ENCODE peak calls at places on chromosomes 16 and 17, in four cellular contexts. One of them, this sample, is unnamed.

GRCh38 chr17:9080296-9080914 is 59.1 kb downstream of the NTN1 start:
- DNase-seq in hepatocyte: no peak
- DNase-seq in OCI-LY7: no peak
- DNase-seq in sigmoid colon: no peak
- DNase-seq in this sample: no peak

GRCh38 chr17:73901661-73902415 is 257.6 kb upstream of the SDK2 start:
- DNase-seq in sigmoid colon: no peak
- DNase-seq in OCI-LY7: peak; percentile 25
- DNase-seq in hepatocyte: peak; percentile 50
- DNase-seq in this sample: no peak

GRCh38 chr16:11047057-11047456 is 102.7 kb downstream of the CLEC16A start:
- DNase-seq in hepatocyte: peak; percentile 31
- DNase-seq in sigmoid colon: peak; percentile 57
- DNase-seq in OCI-LY7: no peak
- DNase-seq in this sample: peak; percentile 59

GRCh38 chr16:89829630-89830437 is 1.6 kb downstream of the SPIRE2 start:
- DNase-seq in hepatocyte: no peak
- DNase-seq in OCI-LY7: no peak
- DNase-seq in sigmoid colon: no peak
- DNase-seq in this sample: no peak

GRCh38 chr17:65657251-65657828 is 95.9 kb upstream of the AXIN2 start:
- DNase-seq in sigmoid colon: no peak
- DNase-seq in hepatocyte: no peak
- DNase-seq in OCI-LY7: no peak
- DNase-seq in this sample: no peak

GRCh38 chr17:3888343-3889171 is 4.3 kb downstream of the CAMKK1 start:
- DNase-seq in OCI-LY7: no peak
- DNase-seq in hepatocyte: peak; percentile 72
- DNase-seq in sigmoid colon: peak; percentile 97
- DNase-seq in this sample: peak; percentile 90

GRCh38 chr17:82231562-82232321 is 2.9 kb downstream of the SLC16A3 start:
- DNase-seq in sigmoid colon: peak; percentile 93
- DNase-seq in OCI-LY7: no peak
- DNase-seq in hepatocyte: peak; percentile 88
- DNase-seq in this sample: peak; percentile 81

GRCh38 chr17:79843475-79843916 is 4.3 kb upstream of the CBX4 start:
- DNase-seq in OCI-LY7: no peak
- DNase-seq in hepatocyte: peak; percentile 51
- DNase-seq in sigmoid colon: no peak
- DNase-seq in this sample: no peak

DNA sequence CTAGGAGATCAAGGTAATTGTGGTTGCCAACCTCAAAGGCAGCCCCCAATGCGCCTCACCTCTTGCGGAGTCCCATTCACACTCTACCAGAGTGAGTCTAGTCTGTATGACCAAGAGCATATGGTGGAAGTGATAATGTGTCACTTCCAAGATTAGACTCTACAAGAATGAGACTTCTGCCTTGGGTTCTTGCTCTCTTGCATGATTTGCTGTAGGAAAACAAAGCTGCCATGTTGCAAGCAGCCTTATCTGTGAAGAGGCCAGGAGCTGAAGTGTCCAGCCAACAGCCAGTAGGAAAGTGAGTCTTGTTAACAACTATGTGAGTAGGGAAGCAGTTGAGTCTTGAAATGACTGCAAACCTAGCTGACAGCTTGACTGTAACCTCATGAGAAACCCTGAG is 3.4 kb downstream of the TERF2 start:
- DNase-seq in hepatocyte: no peak
- DNase-seq in OCI-LY7: no peak
- DNase-seq in sigmoid colon: no peak
- DNase-seq in this sample: no peak
- H3K4me3 ChIP-seq in hepatocyte: no peak overlapping the region
- H3K4me3 ChIP-seq in OCI-LY7: no peak overlapping the region
- H3K4me3 ChIP-seq in sigmoid colon: no peak overlapping the region
- H3K4me3 ChIP-seq in this sample: no peak overlapping the region

GRCh38 chr16:9422769-9423513 is 331.5 kb downstream of the HAPSTR1 start:
- DNase-seq in OCI-LY7: no peak
- DNase-seq in sigmoid colon: no peak
- DNase-seq in hepatocyte: no peak
- DNase-seq in this sample: no peak

GRCh38 chr16:9429946-9430345 is 338.5 kb downstream of the HAPSTR1 start:
- DNase-seq in OCI-LY7: no peak
- DNase-seq in sigmoid colon: no peak
- DNase-seq in hepatocyte: no peak
- DNase-seq in this sample: no peak

DNA sequence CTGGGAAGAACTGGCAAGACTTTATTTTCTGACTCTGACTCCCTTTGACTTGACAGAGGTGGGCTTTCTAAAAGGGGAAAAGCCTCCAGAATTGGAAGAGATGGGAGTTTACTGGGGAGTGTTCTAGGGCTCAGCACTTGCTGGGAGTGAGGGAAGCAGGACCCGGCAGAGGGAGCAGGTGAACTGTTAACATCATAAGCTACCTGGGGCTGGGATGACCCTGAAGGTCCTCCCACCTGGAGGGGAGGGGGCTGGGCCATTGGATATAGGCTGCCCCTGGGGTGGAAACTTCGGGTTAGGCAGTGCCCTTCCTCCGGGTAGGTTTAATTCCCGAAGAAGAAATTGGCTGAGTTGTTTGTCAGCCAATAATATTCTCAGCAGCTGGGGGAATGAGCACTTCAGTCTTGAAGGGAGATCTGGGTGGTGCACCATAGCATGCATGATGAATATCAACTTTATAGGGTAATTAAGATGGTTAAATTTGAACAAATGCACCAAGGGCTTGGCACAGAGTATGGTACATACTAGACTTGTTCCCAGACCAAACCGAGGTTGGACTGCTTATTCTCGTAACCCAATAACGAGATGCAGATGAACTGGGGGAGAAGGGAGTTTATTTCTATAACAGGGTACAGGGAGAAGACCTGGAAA is 337.0 kb downstream of the HAPSTR1 start:
- DNase-seq in OCI-LY7: no peak
- DNase-seq in sigmoid colon: no peak
- DNase-seq in hepatocyte: no peak
- DNase-seq in this sample: no peak
- TF ChIP-seq CTCF in OCI-LY7: no peak
- TF ChIP-seq CTCF in sigmoid colon: no peak
- TF ChIP-seq CTCF in hepatocyte: no peak
- TF ChIP-seq CTCF in this sample: no peak

DNA sequence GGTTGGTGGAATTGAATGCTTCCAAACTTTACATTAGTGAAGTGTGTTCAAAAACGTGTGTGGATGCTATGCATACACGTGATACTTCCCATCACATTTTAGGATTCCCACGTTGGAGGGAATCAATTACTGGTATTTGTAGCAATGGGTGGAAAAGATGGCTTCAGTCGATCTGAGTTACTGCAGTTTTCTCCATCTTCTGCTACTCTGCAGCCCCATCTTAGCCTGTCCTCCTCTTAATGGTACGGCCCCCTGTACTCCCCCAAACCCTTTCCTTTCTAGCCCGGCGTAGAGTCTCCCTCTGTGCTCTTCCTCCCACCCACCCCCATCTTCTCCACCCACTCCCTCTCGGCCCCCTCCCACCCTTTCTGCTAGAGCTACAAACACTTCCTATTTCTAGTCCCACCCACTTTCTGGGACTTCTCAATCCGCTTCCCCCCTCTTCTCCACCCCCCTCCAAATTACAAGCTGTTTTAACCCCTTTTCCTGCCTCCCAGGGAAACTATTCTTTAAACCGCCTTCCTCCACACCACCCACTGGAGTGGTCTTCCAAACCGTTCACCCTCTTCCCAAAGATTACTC is 1.1 kb downstream of the CHTF8 start:
- DNase-seq in OCI-LY7: peak; percentile 69
- DNase-seq in sigmoid colon: no peak
- DNase-seq in hepatocyte: peak; percentile 36
- DNase-seq in this sample: no peak
- H3K4me3 ChIP-seq in OCI-LY7: peak overlapping the region; percentile 100
- H3K4me3 ChIP-seq in sigmoid colon: peak overlapping the region; percentile 84
- H3K4me3 ChIP-seq in hepatocyte: peak overlapping the region; percentile 91
- H3K4me3 ChIP-seq in this sample: peak overlapping the region; percentile 96

DNA sequence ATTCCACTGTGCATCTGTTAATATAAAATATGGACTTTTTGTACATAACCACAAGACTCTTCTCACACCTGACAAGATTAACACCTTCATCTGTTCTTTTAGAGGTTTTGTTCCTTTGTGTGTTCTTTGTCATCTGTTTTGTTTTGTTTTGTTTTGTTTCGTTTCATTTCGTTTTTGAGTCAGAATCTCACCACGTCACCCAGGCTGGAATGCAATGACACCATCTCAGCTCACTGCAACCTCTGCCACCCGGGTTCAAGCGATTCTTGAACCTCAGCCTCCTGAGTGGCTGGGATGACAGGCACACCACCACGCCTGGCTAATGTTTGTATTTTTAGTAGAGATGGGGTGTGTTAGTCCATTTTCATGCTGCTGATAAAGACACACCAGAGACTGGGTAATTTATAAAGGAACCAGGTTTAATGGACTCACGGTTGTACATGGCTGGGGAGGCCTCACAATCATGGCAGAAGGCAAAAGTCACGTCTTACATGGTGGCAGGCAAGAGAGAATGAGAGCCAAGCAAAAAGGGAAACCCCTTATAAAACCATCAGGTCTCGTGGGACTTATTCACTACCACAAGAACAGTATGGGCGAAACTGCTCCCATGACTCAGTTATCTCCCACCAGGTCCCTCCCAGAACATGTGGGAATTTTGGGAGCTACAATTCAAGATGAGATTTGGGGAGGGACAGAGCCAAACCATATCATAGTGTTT is 22.3 kb downstream of the C16orf90 start:
- DNase-seq in sigmoid colon: no peak
- DNase-seq in hepatocyte: no peak
- DNase-seq in OCI-LY7: no peak
- DNase-seq in this sample: peak; percentile 75
- TF ChIP-seq CTCF in sigmoid colon: no peak
- TF ChIP-seq CTCF in hepatocyte: no peak
- TF ChIP-seq CTCF in OCI-LY7: no peak
- TF ChIP-seq CTCF in this sample: no peak

GRCh38 chr17:10292057-10292931 is 80.5 kb downstream of the MYH13 start:
- DNase-seq in hepatocyte: peak; percentile 66
- DNase-seq in sigmoid colon: peak; percentile 80
- DNase-seq in OCI-LY7: no peak
- DNase-seq in this sample: peak; percentile 71
- H3K4me3 ChIP-seq in hepatocyte: no peak overlapping the region
- H3K4me3 ChIP-seq in sigmoid colon: no peak overlapping the region
- H3K4me3 ChIP-seq in OCI-LY7: no peak overlapping the region
- H3K4me3 ChIP-seq in this sample: peak overlapping the region; percentile 42